ENCODE peak calls at places on chromosomes 5 and 9, in five cellular contexts. One of them, this sample, is unnamed.

GRCh38 chr5:91229031-91229623 is 154.0 kb downstream of the ARRDC3 start:
- DNase-seq in amniotic epithelial cell: no peak
- DNase-seq in stimulated activated CD4-positive, alpha-beta T cell treated with anti-CD3 and anti-CD28 coated beads, Interleukin-1b, Interleukin-23, amount 100 ng/mL, for 24 hours: no peak
- DNase-seq in NT2/D1: no peak
- DNase-seq in HT-29: no peak
- DNase-seq in this sample: no peak

GRCh38 chr5:68243251-68243650 is 27.7 kb downstream of the PIK3R1 start:
- DNase-seq in NT2/D1: no peak
- DNase-seq in stimulated activated CD4-positive, alpha-beta T cell treated with anti-CD3 and anti-CD28 coated beads, Interleukin-1b, Interleukin-23, amount 100 ng/mL, for 24 hours: no peak
- DNase-seq in amniotic epithelial cell: no peak
- DNase-seq in HT-29: no peak
- DNase-seq in this sample: no peak

GRCh38 chr5:96537386-96537785 is 104.3 kb upstream of the PCSK1 start:
- DNase-seq in HT-29: no peak
- DNase-seq in NT2/D1: no peak
- DNase-seq in stimulated activated CD4-positive, alpha-beta T cell treated with anti-CD3 and anti-CD28 coated beads, Interleukin-1b, Interleukin-23, amount 100 ng/mL, for 24 hours: no peak
- DNase-seq in amniotic epithelial cell: peak
- DNase-seq in this sample: no peak

GRCh38 chr5:96004087-96004486 is 42.4 kb upstream of the ELL2 start:
- DNase-seq in HT-29: no peak
- DNase-seq in NT2/D1: no peak
- DNase-seq in stimulated activated CD4-positive, alpha-beta T cell treated with anti-CD3 and anti-CD28 coated beads, Interleukin-1b, Interleukin-23, amount 100 ng/mL, for 24 hours: no peak
- DNase-seq in amniotic epithelial cell: peak
- DNase-seq in this sample: no peak

GRCh38 chr9:76654575-76654974 is 109.7 kb upstream of the PCA3 start:
- DNase-seq in NT2/D1: no peak
- DNase-seq in stimulated activated CD4-positive, alpha-beta T cell treated with anti-CD3 and anti-CD28 coated beads, Interleukin-1b, Interleukin-23, amount 100 ng/mL, for 24 hours: no peak
- DNase-seq in HT-29: no peak
- DNase-seq in amniotic epithelial cell: peak
- DNase-seq in this sample: no peak

GRCh38 chr9:7212101-7212500 is 454.3 kb downstream of the KDM4C start:
- DNase-seq in HT-29: no peak
- DNase-seq in amniotic epithelial cell: no peak
- DNase-seq in NT2/D1: no peak
- DNase-seq in stimulated activated CD4-positive, alpha-beta T cell treated with anti-CD3 and anti-CD28 coated beads, Interleukin-1b, Interleukin-23, amount 100 ng/mL, for 24 hours: no peak
- DNase-seq in this sample: no peak

GRCh38 chr9:104093162-104093561 is 947 bp upstream of the SMC2 start:
- DNase-seq in amniotic epithelial cell: peak
- DNase-seq in HT-29: no peak
- DNase-seq in stimulated activated CD4-positive, alpha-beta T cell treated with anti-CD3 and anti-CD28 coated beads, Interleukin-1b, Interleukin-23, amount 100 ng/mL, for 24 hours: no peak
- DNase-seq in NT2/D1: no peak
- DNase-seq in this sample: no peak

GRCh38 chr5:43204958-43205357 is 12.9 kb downstream of the NIM1K start:
- DNase-seq in stimulated activated CD4-positive, alpha-beta T cell treated with anti-CD3 and anti-CD28 coated beads, Interleukin-1b, Interleukin-23, amount 100 ng/mL, for 24 hours: no peak
- DNase-seq in amniotic epithelial cell: no peak
- DNase-seq in NT2/D1: no peak
- DNase-seq in HT-29: no peak
- DNase-seq in this sample: no peak